ENCODE peak calls at places on chromosomes 2 and 18, in nine cellular contexts. One of them, this sample, is unnamed.

GRCh38 chr18:25237571-25238267 is 114.2 kb downstream of the ZNF521 start:
- DNase-seq in mammary epithelial cell: no peak
- DNase-seq in HuH-7: no peak
- DNase-seq in GM13976: no peak
- DNase-seq in fibroblast of gingiva: no peak
- DNase-seq in AG08396: no peak
- DNase-seq in head of caudate nucleus: no peak
- DNase-seq in NCI-H748 treated with DMSO at 0.1 percent for 48 hours: no peak
- DNase-seq in EL: no peak
- DNase-seq in this sample: no peak

GRCh38 chr2:88543541-88544057 is 83.7 kb downstream of the EIF2AK3 start:
- DNase-seq in mammary epithelial cell: no peak
- DNase-seq in HuH-7: no peak
- DNase-seq in GM13976: no peak
- DNase-seq in fibroblast of gingiva: no peak
- DNase-seq in AG08396: no peak
- DNase-seq in head of caudate nucleus: no peak
- DNase-seq in NCI-H748 treated with DMSO at 0.1 percent for 48 hours: no peak
- DNase-seq in EL: no peak
- DNase-seq in this sample: no peak

GRCh38 chr18:54254265-54254758 is 15.0 kb upstream of the POLI start:
- DNase-seq in mammary epithelial cell: peak
- DNase-seq in HuH-7: peak
- DNase-seq in GM13976: no peak
- DNase-seq in fibroblast of gingiva: peak
- DNase-seq in AG08396: no peak
- DNase-seq in head of caudate nucleus: no peak
- DNase-seq in NCI-H748 treated with DMSO at 0.1 percent for 48 hours: no peak
- DNase-seq in EL: peak
- DNase-seq in this sample: peak

GRCh38 chr18:4781873-4782272 is 326.8 kb upstream of the DLGAP1 start:
- DNase-seq in mammary epithelial cell: no peak
- DNase-seq in HuH-7: no peak
- DNase-seq in GM13976: no peak
- DNase-seq in fibroblast of gingiva: no peak
- DNase-seq in AG08396: no peak
- DNase-seq in head of caudate nucleus: no peak
- DNase-seq in NCI-H748 treated with DMSO at 0.1 percent for 48 hours: no peak
- DNase-seq in EL: no peak
- DNase-seq in this sample: no peak

GRCh38 chr2:54503828-54504227 is 47.7 kb downstream of the SPTBN1 start:
- DNase-seq in mammary epithelial cell: no peak
- DNase-seq in HuH-7: no peak
- DNase-seq in GM13976: no peak
- DNase-seq in fibroblast of gingiva: no peak
- DNase-seq in AG08396: no peak
- DNase-seq in head of caudate nucleus: no peak
- DNase-seq in NCI-H748 treated with DMSO at 0.1 percent for 48 hours: no peak
- DNase-seq in EL: no peak
- DNase-seq in this sample: no peak

GRCh38 chr2:71453404-71454220 is at the start of gene DYSF:
- DNase-seq in mammary epithelial cell: peak
- DNase-seq in HuH-7: no peak
- DNase-seq in GM13976: no peak
- DNase-seq in fibroblast of gingiva: no peak
- DNase-seq in AG08396: peak
- DNase-seq in head of caudate nucleus: peak
- DNase-seq in NCI-H748 treated with DMSO at 0.1 percent for 48 hours: peak
- DNase-seq in EL: peak
- DNase-seq in this sample: peak

GRCh38 chr2:174350018-174350417 is 15.3 kb downstream of the SP9 start:
- DNase-seq in mammary epithelial cell: no peak
- DNase-seq in HuH-7: no peak
- DNase-seq in GM13976: no peak
- DNase-seq in fibroblast of gingiva: no peak
- DNase-seq in AG08396: no peak
- DNase-seq in head of caudate nucleus: no peak
- DNase-seq in NCI-H748 treated with DMSO at 0.1 percent for 48 hours: no peak
- DNase-seq in EL: no peak
- DNase-seq in this sample: peak

GRCh38 chr2:70118798-70119454 is 31.6 kb downstream of the PCBP1 start:
- DNase-seq in mammary epithelial cell: no peak
- DNase-seq in HuH-7: no peak
- DNase-seq in GM13976: peak
- DNase-seq in fibroblast of gingiva: no peak
- DNase-seq in AG08396: no peak
- DNase-seq in head of caudate nucleus: peak
- DNase-seq in NCI-H748 treated with DMSO at 0.1 percent for 48 hours: no peak
- DNase-seq in EL: no peak
- DNase-seq in this sample: peak

GRCh38 chr2:20400787-20401494 is 45.9 kb upstream of the RHOB start:
- DNase-seq in mammary epithelial cell: peak
- DNase-seq in HuH-7: no peak
- DNase-seq in GM13976: no peak
- DNase-seq in fibroblast of gingiva: peak
- DNase-seq in AG08396: no peak
- DNase-seq in head of caudate nucleus: no peak
- DNase-seq in NCI-H748 treated with DMSO at 0.1 percent for 48 hours: no peak
- DNase-seq in EL: no peak
- DNase-seq in this sample: no peak

GRCh38 chr2:196251132-196251531 is 79.8 kb upstream of the STK17B start:
- DNase-seq in mammary epithelial cell: no peak
- DNase-seq in HuH-7: no peak
- DNase-seq in GM13976: no peak
- DNase-seq in fibroblast of gingiva: no peak
- DNase-seq in AG08396: no peak
- DNase-seq in head of caudate nucleus: no peak
- DNase-seq in NCI-H748 treated with DMSO at 0.1 percent for 48 hours: no peak
- DNase-seq in EL: no peak
- DNase-seq in this sample: no peak

GRCh38 chr2:216881411-216881810 is 21.5 kb upstream of the TNP1 start:
- DNase-seq in mammary epithelial cell: no peak
- DNase-seq in HuH-7: no peak
- DNase-seq in GM13976: no peak
- DNase-seq in fibroblast of gingiva: no peak
- DNase-seq in AG08396: no peak
- DNase-seq in head of caudate nucleus: no peak
- DNase-seq in NCI-H748 treated with DMSO at 0.1 percent for 48 hours: no peak
- DNase-seq in EL: no peak
- DNase-seq in this sample: no peak

GRCh38 chr2:238811293-238811692 is 36.6 kb upstream of the TWIST2 start:
- DNase-seq in mammary epithelial cell: no peak
- DNase-seq in HuH-7: no peak
- DNase-seq in GM13976: no peak
- DNase-seq in fibroblast of gingiva: peak
- DNase-seq in AG08396: no peak
- DNase-seq in head of caudate nucleus: no peak
- DNase-seq in NCI-H748 treated with DMSO at 0.1 percent for 48 hours: no peak
- DNase-seq in EL: peak
- DNase-seq in this sample: no peak

GRCh38 chr2:222915092-222915957 is 54.5 kb downstream of the ACSL3 start:
- DNase-seq in mammary epithelial cell: no peak
- DNase-seq in HuH-7: no peak
- DNase-seq in GM13976: no peak
- DNase-seq in fibroblast of gingiva: no peak
- DNase-seq in AG08396: no peak
- DNase-seq in head of caudate nucleus: no peak
- DNase-seq in NCI-H748 treated with DMSO at 0.1 percent for 48 hours: peak
- DNase-seq in EL: peak
- DNase-seq in this sample: peak

GRCh38 chr2:27049422-27050280 is 1.8 kb upstream of the AGBL5 start:
- DNase-seq in mammary epithelial cell: no peak
- DNase-seq in HuH-7: peak
- DNase-seq in GM13976: peak
- DNase-seq in fibroblast of gingiva: no peak
- DNase-seq in AG08396: no peak
- DNase-seq in head of caudate nucleus: peak
- DNase-seq in NCI-H748 treated with DMSO at 0.1 percent for 48 hours: no peak
- DNase-seq in EL: no peak
- DNase-seq in this sample: no peak

GRCh38 chr2:18119883-18120282 is 241.4 kb downstream of the KCNS3 start:
- DNase-seq in mammary epithelial cell: no peak
- DNase-seq in HuH-7: no peak
- DNase-seq in GM13976: no peak
- DNase-seq in fibroblast of gingiva: peak
- DNase-seq in AG08396: peak
- DNase-seq in head of caudate nucleus: no peak
- DNase-seq in NCI-H748 treated with DMSO at 0.1 percent for 48 hours: no peak
- DNase-seq in EL: peak
- DNase-seq in this sample: peak

GRCh38 chr2:8004250-8004681 is 677.6 kb upstream of the ID2 start:
- DNase-seq in mammary epithelial cell: peak
- DNase-seq in HuH-7: peak
- DNase-seq in GM13976: peak
- DNase-seq in fibroblast of gingiva: peak
- DNase-seq in AG08396: peak
- DNase-seq in head of caudate nucleus: no peak
- DNase-seq in NCI-H748 treated with DMSO at 0.1 percent for 48 hours: no peak
- DNase-seq in EL: peak
- DNase-seq in this sample: no peak

GRCh38 chr2:125167820-125168219 is 1142.7 kb downstream of the CNTNAP5 start:
- DNase-seq in mammary epithelial cell: peak
- DNase-seq in HuH-7: no peak
- DNase-seq in GM13976: no peak
- DNase-seq in fibroblast of gingiva: peak
- DNase-seq in AG08396: no peak
- DNase-seq in head of caudate nucleus: no peak
- DNase-seq in NCI-H748 treated with DMSO at 0.1 percent for 48 hours: no peak
- DNase-seq in EL: no peak
- DNase-seq in this sample: no peak

GRCh38 chr2:96537066-96537733 is 648 bp downstream of the ARID5A start:
- DNase-seq in mammary epithelial cell: peak
- DNase-seq in HuH-7: peak
- DNase-seq in GM13976: peak
- DNase-seq in fibroblast of gingiva: peak
- DNase-seq in AG08396: peak
- DNase-seq in head of caudate nucleus: peak
- DNase-seq in NCI-H748 treated with DMSO at 0.1 percent for 48 hours: no peak
- DNase-seq in EL: peak
- DNase-seq in this sample: peak

GRCh38 chr2:178730049-178730448 is 77.2 kb downstream of the TTN start:
- DNase-seq in mammary epithelial cell: no peak
- DNase-seq in HuH-7: no peak
- DNase-seq in GM13976: no peak
- DNase-seq in fibroblast of gingiva: no peak
- DNase-seq in AG08396: no peak
- DNase-seq in head of caudate nucleus: no peak
- DNase-seq in NCI-H748 treated with DMSO at 0.1 percent for 48 hours: no peak
- DNase-seq in EL: no peak
- DNase-seq in this sample: no peak

GRCh38 chr18:32911660-32912284 is 138.9 kb upstream of the KLHL14 start:
- DNase-seq in mammary epithelial cell: peak
- DNase-seq in HuH-7: no peak
- DNase-seq in GM13976: no peak
- DNase-seq in fibroblast of gingiva: peak
- DNase-seq in AG08396: no peak
- DNase-seq in head of caudate nucleus: no peak
- DNase-seq in NCI-H748 treated with DMSO at 0.1 percent for 48 hours: no peak
- DNase-seq in EL: no peak
- DNase-seq in this sample: no peak

GRCh38 chr2:127398239-127398590 is 10.4 kb upstream of the MAP3K2 start:
- DNase-seq in mammary epithelial cell: peak
- DNase-seq in HuH-7: no peak
- DNase-seq in GM13976: peak
- DNase-seq in fibroblast of gingiva: peak
- DNase-seq in AG08396: peak
- DNase-seq in head of caudate nucleus: peak
- DNase-seq in NCI-H748 treated with DMSO at 0.1 percent for 48 hours: no peak
- DNase-seq in EL: peak
- DNase-seq in this sample: no peak

GRCh38 chr2:29110916-29111315 is 4.3 kb upstream of the CLIP4 start:
- DNase-seq in mammary epithelial cell: peak
- DNase-seq in HuH-7: no peak
- DNase-seq in GM13976: peak
- DNase-seq in fibroblast of gingiva: no peak
- DNase-seq in AG08396: no peak
- DNase-seq in head of caudate nucleus: no peak
- DNase-seq in NCI-H748 treated with DMSO at 0.1 percent for 48 hours: no peak
- DNase-seq in EL: no peak
- DNase-seq in this sample: no peak

GRCh38 chr2:198232281-198232680 is 427.9 kb downstream of the PLCL1 start:
- DNase-seq in mammary epithelial cell: no peak
- DNase-seq in HuH-7: no peak
- DNase-seq in GM13976: no peak
- DNase-seq in fibroblast of gingiva: no peak
- DNase-seq in AG08396: no peak
- DNase-seq in head of caudate nucleus: no peak
- DNase-seq in NCI-H748 treated with DMSO at 0.1 percent for 48 hours: no peak
- DNase-seq in EL: no peak
- DNase-seq in this sample: no peak

GRCh38 chr2:229269986-229270385 is 1.1 kb downstream of the PID1 start:
- DNase-seq in mammary epithelial cell: no peak
- DNase-seq in HuH-7: no peak
- DNase-seq in GM13976: no peak
- DNase-seq in fibroblast of gingiva: no peak
- DNase-seq in AG08396: no peak
- DNase-seq in head of caudate nucleus: no peak
- DNase-seq in NCI-H748 treated with DMSO at 0.1 percent for 48 hours: no peak
- DNase-seq in EL: no peak
- DNase-seq in this sample: no peak

This sample was measured in NCI-H2227 treated with DMSO at 0.1 percent for 48 hours.